ENCODE peak calls at places on chromosomes 4 and X, in nine cellular contexts. K, U, T, R, F, S, W, M and O are unnamed samples.

GRCh38 chr4:157005193-157005592 is 33.6 kb upstream of the PDGFC start:
- DNase-seq in K (no peak), U (no peak), T (no peak), R (no peak), F (no peak), S (no peak), W (peak), M (no peak), O (no peak)

GRCh38 chrX:1466971-1467561 is 14.4 kb upstream of the ASMTL start:
- DNase-seq in K (no peak), U (no peak), T (no peak), R (no peak), F (no peak), S (peak), W (no peak), M (no peak), O (peak)

GRCh38 chr4:8791609-8792008 is 80.0 kb downstream of the HMX1 start:
- DNase-seq in K (no peak), U (no peak), T (no peak), R (no peak), F (no peak), S (no peak), W (no peak), M (no peak), O (no peak)

GRCh38 chrX:8284131-8284530 is 113.1 kb upstream of the VCX2 start:
- DNase-seq in K (no peak), U (no peak), T (no peak), R (no peak), F (no peak), S (no peak), W (no peak), M (no peak), O (no peak)

GRCh38 chr4:6909970-6910339 is 329 bp downstream of the TBC1D14 start:
- DNase-seq in K (peak), U (no peak), T (no peak), R (peak), F (peak), S (no peak), W (no peak), M (peak), O (peak)

GRCh38 chr4:55138367-55138766 is 13.0 kb upstream of the KDR start:
- DNase-seq in K (no peak), U (no peak), T (peak), R (no peak), F (no peak), S (no peak), W (no peak), M (no peak), O (no peak)

GRCh38 chrX:154793084-154793483 is 12.2 kb downstream of the MPP1 start:
- DNase-seq in K (no peak), U (no peak), T (no peak), R (no peak), F (no peak), S (no peak), W (no peak), M (no peak), O (no peak)

GRCh38 chr4:95599777-95600436 is 51.1 kb upstream of the UNC5C start:
- DNase-seq in K (no peak), U (no peak), T (no peak), R (no peak), F (no peak), S (no peak), W (no peak), M (no peak), O (no peak)

GRCh38 chrX:24643116-24643515 is 4.0 kb downstream of the PCYT1B start:
- DNase-seq in K (no peak), U (no peak), T (no peak), R (peak), F (no peak), S (no peak), W (no peak), M (no peak), O (no peak)

GRCh38 chr4:78945638-78946179 is 6.5 kb upstream of the PAQR3 start:
- DNase-seq in K (no peak), U (no peak), T (no peak), R (peak), F (no peak), S (no peak), W (no peak), M (no peak), O (no peak)

GRCh38 chr4:76982638-76983579 is 33.4 kb downstream of the SEPTIN11 start:
- DNase-seq in K (no peak), U (no peak), T (peak), R (peak), F (no peak), S (no peak), W (no peak), M (no peak), O (no peak)

GRCh38 chrX:129761596-129761995 is 18.2 kb upstream of the SASH3 start:
- DNase-seq in K (no peak), U (no peak), T (no peak), R (no peak), F (no peak), S (no peak), W (no peak), M (no peak), O (no peak)

GRCh38 chrX:84737471-84737871 is 235.2 kb upstream of the HDX start:
- DNase-seq in K (no peak), U (no peak), T (peak), R (peak), F (no peak), S (no peak), W (no peak), M (no peak), O (no peak)

GRCh38 chr4:178066338-178066941 is 624.2 kb upstream of the AGA start:
- DNase-seq in K (no peak), U (no peak), T (no peak), R (no peak), F (no peak), S (no peak), W (no peak), M (no peak), O (no peak)

GRCh38 chrX:70664726-70665125 is 220.1 kb downstream of the DLG3 start:
- DNase-seq in K (peak), U (peak), T (peak), R (peak), F (no peak), S (no peak), W (peak), M (peak), O (no peak)

GRCh38 chr4:48774760-48775398 is 5.2 kb downstream of the FRYL start:
- DNase-seq in K (no peak), U (no peak), T (no peak), R (no peak), F (no peak), S (no peak), W (no peak), M (no peak), O (no peak)

GRCh38 chrX:40065291-40066046 is 32.3 kb downstream of the BCOR start:
- DNase-seq in K (no peak), U (no peak), T (no peak), R (no peak), F (no peak), S (no peak), W (no peak), M (no peak), O (no peak)